ENCODE peak calls at places on chromosomes 7 and 10, in five cellular contexts. B is right atrium auricular region; A is hepatic stellate cell; M is right lobe of liver; Z is effector memory CD4-positive, alpha-beta T cell. L is an unnamed sample.

GRCh38 chr10:34504534-34504933 is 310.6 kb downstream of the PARD3 start:
- DNase-seq in B (no peak), A (no peak), M (no peak), Z (no peak), L (no peak)

GRCh38 chr7:15248514-15248913 is 313.3 kb downstream of the AGMO start:
- DNase-seq in B (no peak), A (no peak), M (no peak), Z (no peak), L (no peak)

GRCh38 chr10:127600479-127600878 is 51.4 kb downstream of the NPS start:
- DNase-seq in B (no peak), A (no peak), M (no peak), Z (no peak), L (no peak)

GRCh38 chr7:108296911-108297310 is 159.3 kb downstream of the NRCAM start:
- DNase-seq in B (no peak), A (no peak), M (no peak), Z (no peak), L (no peak)

GRCh38 chr7:117134885-117135552 is 181.7 kb downstream of the ST7 start:
- DNase-seq in B (no peak), A (no peak), M (no peak), Z (no peak), L (no peak)

GRCh38 chr10:49331431-49331830 is 32.5 kb downstream of the C10orf71 start:
- DNase-seq in B (no peak), A (no peak), M (no peak), Z (no peak), L (no peak)

GRCh38 chr7:514242-514641 is 5.4 kb downstream of the PDGFA start:
- DNase-seq in B (no peak), A (no peak), M (no peak), Z (no peak), L (no peak)

GRCh38 chr7:51090411-51090810 is 226.2 kb downstream of the COBL start:
- DNase-seq in B (no peak), A (no peak), M (no peak), Z (no peak), L (no peak)

GRCh38 chr10:44962870-44963738 is 3.5 kb downstream of the RASSF4 start:
- DNase-seq in B (peak), A (no peak), M (no peak), Z (no peak), L (no peak)

GRCh38 chr7:102279537-102280400 is 6.9 kb upstream of the SH2B2 start:
- DNase-seq in B (no peak), A (peak), M (no peak), Z (peak), L (no peak)

GRCh38 chr10:93160829-93161228 is 87.1 kb downstream of the CYP26A1 start:
- DNase-seq in B (peak), A (peak), M (no peak), Z (no peak), L (no peak)

GRCh38 chr7:155392726-155393570 is 65.0 kb upstream of the EN2 start:
- DNase-seq in B (no peak), A (no peak), M (peak), Z (no peak), L (no peak)

GRCh38 chr10:71323407-71323806 is 4.3 kb downstream of the SLC29A3 start:
- DNase-seq in B (no peak), A (peak), M (no peak), Z (no peak), L (no peak)

GRCh38 chr7:144384071-144384470 is 19.4 kb downstream of the NOBOX start:
- DNase-seq in B (no peak), A (no peak), M (no peak), Z (no peak), L (no peak)

GRCh38 chr7:34036069-34036920 is 131.0 kb downstream of the BMPER start:
- DNase-seq in B (no peak), A (no peak), M (peak), Z (no peak), L (peak)

GRCh38 chr10:132129431-132129830 is 57.3 kb upstream of the DPYSL4 start:
- DNase-seq in B (no peak), A (no peak), M (peak), Z (no peak), L (no peak)

L was measured in glomerular endothelial cell.